ENCODE peak calls at places on chromosome 11, in four cellular contexts. X, B, D and A are unnamed samples.

GRCh38 chr11:107102692-107103463 is 84.6 kb upstream of the GUCY1A2 start:
- DNase-seq in X (no peak), D (no peak), B (no peak), A (no peak)

GRCh38 chr11:9565822-9566560 is 7.5 kb upstream of the WEE1 start:
- DNase-seq in X (peak), B (peak), D (no peak), A (peak)

GRCh38 chr11:96023311-96023710 is 99.4 kb upstream of the MTMR2 start:
- DNase-seq in D (no peak), X (no peak), B (no peak), A (no peak)

GRCh38 chr11:43515090-43515489 is 156.4 kb downstream of the TTC17 start:
- DNase-seq in X (no peak), B (no peak), D (no peak), A (no peak)

GRCh38 chr11:123235117-123235686 is 40.2 kb upstream of the CLMP start:
- DNase-seq in X (no peak), D (no peak), B (peak), A (no peak)

GRCh38 chr11:80849253-80849652 is 1408.4 kb upstream of the TENM4 start:
- DNase-seq in D (no peak), X (no peak), B (no peak), A (no peak)

GRCh38 chr11:126816655-126817054 is 183.9 kb downstream of the KIRREL3 start:
- DNase-seq in D (no peak), B (no peak), X (no peak), A (peak)

GRCh38 chr11:115618428-115618827 is 114.2 kb upstream of the CADM1 start:
- DNase-seq in X (no peak), D (no peak), B (no peak), A (no peak)

GRCh38 chr11:84865257-84865656 is 761.9 kb downstream of the DLG2 start:
- DNase-seq in X (no peak), B (no peak), D (no peak), A (no peak)

GRCh38 chr11:614091-614582 is 1.6 kb downstream of the IRF7 start:
- DNase-seq in X (no peak), B (no peak), D (no peak), A (no peak)

GRCh38 chr11:24779791-24780190 is 282.9 kb downstream of the LUZP2 start:
- DNase-seq in X (no peak), D (no peak), B (peak), A (no peak)

GRCh38 chr11:45881708-45882368 is 3.6 kb upstream of the MAPK8IP1 start:
- DNase-seq in D (no peak), X (no peak), B (peak), A (peak)

GRCh38 chr11:76756341-76756771 is 26.8 kb upstream of the TSKU start:
- DNase-seq in D (no peak), B (no peak), X (no peak), A (peak)

GRCh38 chr11:116696381-116696941 is 76.3 kb downstream of the BUD13 start:
- DNase-seq in B (no peak), X (peak), D (no peak), A (no peak)

GRCh38 chr11:57529012-57529411 is 1.5 kb downstream of the TIMM10 start:
- DNase-seq in X (no peak), D (no peak), B (no peak), A (no peak)

GRCh38 chr11:66881927-66882452 is 25.1 kb downstream of the LRFN4 start:
- DNase-seq in X (no peak), B (no peak), D (no peak), A (no peak)

GRCh38 chr11:3132831-3133455 is 32.2 kb downstream of the OSBPL5 start:
- DNase-seq in B (no peak), X (no peak), D (no peak), A (no peak)